ENCODE peak calls at places on chromosomes 5 and 9, in four cellular contexts. C is A549, I is brain microvascular endothelial cell, T is colonic mucosa. Y is an unnamed sample.

GRCh38 chr5:168747987-168748777 is 169.0 kb upstream of the PANK3 start:
- DNase-seq in C (peak), I (no peak), T (peak), Y (peak)

GRCh38 chr9:128116104-128117083 is 11.1 kb downstream of the PTGES2 start:
- DNase-seq in C (no peak), I (no peak), T (no peak), Y (no peak)

GRCh38 chr5:59486508-59486907 is 407.0 kb downstream of the PDE4D start:
- DNase-seq in C (no peak), I (no peak), T (no peak), Y (no peak)

GRCh38 chr9:88812938-88813670 is 178.2 kb upstream of the S1PR3 start:
- DNase-seq in C (no peak), I (no peak), T (no peak), Y (peak)

GRCh38 chr5:119275873-119276214 is 80.0 kb upstream of the TNFAIP8 start:
- DNase-seq in C (no peak), I (no peak), T (no peak), Y (no peak)

GRCh38 chr9:121601234-121601633 is 50.2 kb upstream of the DAB2IP start:
- DNase-seq in C (no peak), I (no peak), T (no peak), Y (no peak)

GRCh38 chr9:98101868-98102273 is 17.2 kb downstream of the TRIM14 start:
- DNase-seq in C (no peak), I (no peak), T (no peak), Y (no peak)

GRCh38 chr5:90406466-90406865 is 3.1 kb downstream of the CETN3 start:
- DNase-seq in C (no peak), I (no peak), T (no peak), Y (no peak)

GRCh38 chr9:77040340-77040739 is 20.9 kb downstream of the FOXB2 start:
- DNase-seq in C (no peak), I (no peak), T (no peak), Y (no peak)

GRCh38 chr9:125987420-125987819 is 240.2 kb downstream of the PBX3 start:
- DNase-seq in C (no peak), I (no peak), T (no peak), Y (peak)

GRCh38 chr5:72597456-72597948 is 90.3 kb upstream of the ZNF366 start:
- DNase-seq in C (peak), I (peak), T (no peak), Y (no peak)

DNA sequence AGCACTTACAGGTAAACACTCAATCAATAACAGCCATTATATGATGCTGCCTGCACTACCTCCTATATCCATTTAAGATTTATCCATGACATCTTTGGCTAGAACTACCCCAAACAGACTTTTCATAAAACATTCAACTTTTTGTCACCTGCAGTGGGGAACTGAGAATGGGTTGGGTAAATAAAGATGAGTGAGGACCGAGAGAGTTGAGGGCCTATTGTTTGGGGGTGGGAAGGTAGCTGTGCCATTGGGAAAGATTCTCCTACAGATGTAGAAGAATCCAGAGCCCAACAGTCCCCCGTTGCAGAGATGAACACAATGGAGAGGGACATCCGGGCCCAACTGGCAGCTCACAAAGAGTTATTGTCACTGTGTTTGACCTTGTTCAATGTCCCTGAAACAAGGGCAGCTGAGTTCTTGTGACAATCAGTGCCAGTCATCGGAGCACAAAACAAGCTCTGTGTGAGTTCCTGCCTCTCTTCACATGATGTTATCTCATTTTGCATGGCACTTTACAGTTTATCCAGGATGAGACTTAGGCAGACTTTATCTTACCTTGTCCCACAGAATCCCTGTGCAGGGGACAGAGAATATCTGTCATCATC is 11.5 kb upstream of the SLC31A2 start:
- DNase-seq in C (no peak), I (no peak), T (no peak), Y (no peak)
- H3K27ac ChIP-seq in C (no peak), I (no peak), T (no peak), Y (no peak)

GRCh38 chr9:136483589-136484152 is 831 bp upstream of the SEC16A start:
- DNase-seq in C (peak), I (peak), T (peak), Y (peak)

GRCh38 chr9:136486131-136486530 is 3.3 kb upstream of the SEC16A start:
- DNase-seq in C (no peak), I (no peak), T (no peak), Y (no peak)

GRCh38 chr9:136485651-136486050 is 2.8 kb upstream of the SEC16A start:
- DNase-seq in C (no peak), I (no peak), T (no peak), Y (no peak)

GRCh38 chr9:136484153-136485048 is 1.6 kb upstream of the SEC16A start:
- DNase-seq in C (peak), I (no peak), T (peak), Y (no peak)

DNA sequence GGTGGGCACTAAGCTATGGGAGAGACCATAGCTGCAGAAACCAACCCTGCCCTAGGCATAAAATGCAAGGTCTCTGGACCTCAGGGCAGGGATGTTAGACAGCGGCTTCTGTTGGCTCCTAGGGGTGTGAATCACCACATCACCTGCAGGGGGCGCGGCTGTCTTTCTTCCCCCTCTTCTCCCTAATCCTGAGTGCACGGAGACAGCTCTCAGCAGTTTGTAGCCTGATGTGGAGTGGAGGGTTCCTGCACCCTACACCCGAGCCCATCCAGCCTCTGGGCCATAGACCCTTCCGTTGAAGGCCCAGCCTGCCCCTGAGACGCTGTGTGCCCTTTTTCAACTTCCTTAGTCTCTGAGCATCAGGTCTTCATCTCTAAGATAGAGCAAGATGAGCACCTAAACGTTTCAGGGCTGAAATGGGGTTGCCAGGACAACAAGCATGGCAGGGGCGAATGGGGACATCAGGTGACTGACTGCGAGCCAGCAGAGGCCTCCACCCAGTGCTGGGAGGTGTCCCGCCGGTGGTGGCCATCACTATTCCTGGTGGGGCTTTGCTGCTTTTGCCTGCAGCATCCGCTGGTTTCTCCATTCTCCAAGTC is 2.3 kb upstream of the SEC16A start:
- DNase-seq in C (peak), I (peak), T (peak), Y (peak)
- H3K4me3 ChIP-seq in C (peak), I (no peak), T (no peak), Y (no peak)

DNA sequence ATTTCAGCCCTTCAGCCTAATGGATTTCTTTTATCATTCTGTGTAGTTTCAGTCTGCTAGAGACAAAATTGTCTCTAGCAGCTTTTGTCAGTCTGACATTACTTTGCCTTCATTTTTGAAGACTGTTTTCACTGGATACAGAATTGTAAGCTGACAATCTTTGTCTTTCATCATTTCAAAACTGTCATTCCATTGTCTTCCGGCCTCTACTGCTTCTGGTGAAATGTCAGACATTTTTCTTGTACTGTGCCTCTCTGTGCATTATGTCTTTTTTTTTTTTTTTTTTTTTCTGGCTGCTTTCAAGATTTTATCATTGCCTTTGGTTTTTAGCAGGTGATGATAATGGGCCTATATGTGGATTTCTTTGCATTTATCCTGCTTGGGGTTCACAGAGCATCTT is 51.3 kb upstream of the ZNF169 start:
- DNase-seq in C (no peak), I (no peak), T (no peak), Y (no peak)
- TF ChIP-seq CTCF in C (no peak), I (no peak), T (no peak), Y (no peak)

GRCh38 chr5:126460977-126461376 is 37.8 kb downstream of the GRAMD2B start:
- DNase-seq in C (no peak), I (no peak), T (no peak), Y (no peak)

GRCh38 chr5:126461838-126462237 is 38.6 kb downstream of the GRAMD2B start:
- DNase-seq in C (no peak), I (no peak), T (no peak), Y (no peak)

GRCh38 chr5:126464016-126464415 is 40.8 kb downstream of the GRAMD2B start:
- DNase-seq in C (no peak), I (no peak), T (no peak), Y (no peak)

GRCh38 chr5:126460459-126460858 is 37.2 kb downstream of the GRAMD2B start:
- DNase-seq in C (no peak), I (no peak), T (no peak), Y (no peak)

DNA sequence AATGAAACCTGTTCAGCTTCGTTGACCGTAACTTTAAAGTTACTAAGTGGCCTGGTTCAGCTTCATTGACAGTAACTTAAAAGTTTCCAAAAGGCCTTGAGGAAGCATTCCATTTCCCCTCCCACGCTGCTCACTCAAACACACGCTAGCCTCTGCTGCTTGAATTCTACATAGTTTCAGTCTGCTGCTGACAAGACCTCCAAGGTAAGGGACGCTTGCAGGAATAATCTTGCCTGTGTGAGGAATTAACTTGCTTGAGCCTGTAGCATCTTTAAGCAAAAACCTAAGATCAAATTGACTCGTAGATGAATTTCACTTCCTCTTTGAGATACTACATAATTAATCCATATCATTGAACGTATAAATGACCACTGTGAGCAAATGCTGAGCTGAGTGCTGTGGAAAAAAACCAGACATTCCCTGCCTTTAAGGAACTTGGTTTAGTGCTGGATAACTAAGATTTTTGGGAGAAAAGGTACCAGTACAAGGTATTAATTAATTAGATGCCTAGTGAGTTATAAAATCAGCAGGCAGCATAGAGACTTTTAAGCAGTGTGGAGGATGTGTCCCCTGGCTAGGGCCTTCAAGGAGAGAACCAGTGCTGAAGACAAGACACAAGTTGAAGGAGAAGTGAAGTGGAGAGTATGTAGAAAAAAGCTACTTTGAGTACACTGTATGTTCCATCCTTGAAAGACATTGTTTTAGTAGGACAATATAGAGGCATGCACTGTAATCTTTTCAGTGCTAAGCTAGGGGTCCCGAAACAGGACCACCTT is 39.2 kb downstream of the GRAMD2B start:
- DNase-seq in C (no peak), I (no peak), T (no peak), Y (no peak)
- H3K27ac ChIP-seq in C (no peak), I (no peak), T (no peak), Y (peak)

GRCh38 chr5:51385214-51385613 is 2.0 kb downstream of the ISL1 start:
- DNase-seq in C (no peak), I (no peak), T (no peak), Y (no peak)
- H3K4me3 ChIP-seq in C (no peak), I (no peak), T (no peak), Y (no peak)

GRCh38 chr5:139676951-139677367 is 28.8 kb downstream of the CXXC5 start:
- DNase-seq in C (no peak), I (no peak), T (no peak), Y (no peak)
- TF ChIP-seq CTCF in C (no peak), I (no peak), T (no peak), Y (no peak)

GRCh38 chr9:112059980-112060348 is 115.1 kb downstream of the SUSD1 start:
- DNase-seq in C (no peak), I (no peak), T (no peak), Y (no peak)
- H3K27ac ChIP-seq in C (peak), I (peak), T (peak), Y (peak)

GRCh38 chr5:75052461-75053285 is at the start of gene GCNT4:
- DNase-seq in C (peak), I (no peak), T (peak), Y (peak)
- H3K4me3 ChIP-seq in C (peak), I (peak), T (peak), Y (peak)

DNA sequence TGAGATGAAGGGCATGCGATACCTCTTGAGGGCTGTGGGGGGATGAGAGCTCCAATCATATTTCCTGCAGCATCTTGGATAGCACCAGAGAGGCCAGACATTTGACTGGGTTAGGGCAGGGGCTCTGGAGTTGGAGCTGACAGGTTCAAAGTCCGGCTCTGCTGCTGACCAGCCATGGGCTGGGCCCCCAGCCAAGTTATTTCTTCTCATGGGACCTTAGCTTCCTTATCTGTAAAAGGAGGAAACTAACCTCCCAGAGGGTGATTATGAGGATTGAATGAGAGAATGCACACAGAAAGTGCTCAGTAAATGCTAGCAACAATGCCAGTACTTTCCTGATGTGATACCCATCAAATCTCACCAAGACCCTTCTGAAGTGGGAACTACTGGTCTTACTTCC is 65.2 kb upstream of the SLC25A51 start:
- DNase-seq in C (peak), I (peak), T (peak), Y (no peak)
- TF ChIP-seq CTCF in C (no peak), I (no peak), T (no peak), Y (no peak)

Y was measured in coronary artery.